ENCODE peak calls at places on chromosome 2, in eight cellular contexts. U is GM12878, X is HepG2, L is A549, M is HCT116, Z is endothelial cell of umbilical vein, Y is K562, B is H1. S is an unnamed sample.

GRCh38 chr2:112579280-112579679 is 5.1 kb upstream of the CHCHD5 start:
- DNase-seq in U (no peak), X (no peak), L (peak), M (no peak), Z (peak), Y (no peak), B (no peak), S (peak)

GRCh38 chr2:95333888-95334338 is 36.8 kb downstream of the KCNIP3 start:
- DNase-seq in U (no peak), X (no peak), L (no peak), M (peak), Z (no peak), Y (no peak), B (no peak), S (no peak)

GRCh38 chr2:232772540-232772939 is 3.8 kb downstream of the KCNJ13 start:
- DNase-seq in U (peak), X (no peak), L (no peak), M (no peak), Z (no peak), Y (no peak), B (no peak), S (no peak)

GRCh38 chr2:120349125-120349921 is 3.4 kb downstream of the INHBB start:
- DNase-seq in U (no peak), X (no peak), L (no peak), M (no peak), Z (no peak), Y (no peak), B (no peak), S (no peak)

GRCh38 chr2:69493268-69493667 is 56.0 kb upstream of the NFU1 start:
- DNase-seq in U (no peak), X (no peak), L (no peak), M (no peak), Z (no peak), Y (no peak), B (no peak), S (no peak)

GRCh38 chr2:111898703-111899514 is 502 bp downstream of the MERTK start:
- DNase-seq in U (no peak), X (no peak), L (peak), M (no peak), Z (peak), Y (peak), B (no peak), S (peak)

GRCh38 chr2:67833632-67834031 is 229.2 kb downstream of the C1D start:
- DNase-seq in U (no peak), X (no peak), L (no peak), M (no peak), Z (no peak), Y (no peak), B (no peak), S (no peak)

GRCh38 chr2:102239344-102239743 is 52.5 kb downstream of the IL1RL2 start:
- DNase-seq in U (no peak), X (no peak), L (no peak), M (no peak), Z (no peak), Y (no peak), B (no peak), S (no peak)

GRCh38 chr2:227717687-227718567 is at the start of gene SLC19A3:
- DNase-seq in U (no peak), X (peak), L (peak), M (no peak), Z (peak), Y (peak), B (peak), S (no peak)

GRCh38 chr2:70111752-70112591 is 24.7 kb downstream of the PCBP1 start:
- DNase-seq in U (no peak), X (no peak), L (no peak), M (no peak), Z (no peak), Y (peak), B (no peak), S (no peak)

GRCh38 chr2:207768891-207769596 is 662 bp downstream of the FZD5 start:
- DNase-seq in U (no peak), X (peak), L (peak), M (no peak), Z (peak), Y (peak), B (no peak), S (peak)

GRCh38 chr2:28250006-28250405 is 142.7 kb upstream of the FOSL2 start:
- DNase-seq in U (no peak), X (no peak), L (peak), M (peak), Z (no peak), Y (no peak), B (peak), S (no peak)

GRCh38 chr2:136248242-136248641 is 130.3 kb upstream of the CXCR4 start:
- DNase-seq in U (no peak), X (no peak), L (peak), M (peak), Z (peak), Y (no peak), B (no peak), S (no peak)

GRCh38 chr2:240611601-240612210 is 13.6 kb upstream of the GPR35 start:
- DNase-seq in U (no peak), X (no peak), L (no peak), M (no peak), Z (no peak), Y (no peak), B (no peak), S (peak)

GRCh38 chr2:94759211-94759610 is 112.0 kb upstream of the TEKT4 start:
- DNase-seq in U (no peak), X (peak), L (peak), M (peak), Z (no peak), Y (peak), B (no peak), S (peak)

GRCh38 chr2:11154460-11155325 is 574 bp upstream of the SLC66A3 start:
- DNase-seq in U (peak), X (peak), L (peak), M (peak), Z (peak), Y (peak), B (peak), S (peak)

GRCh38 chr2:83943265-83943664 is 515.8 kb downstream of the SUCLG1 start:
- DNase-seq in U (no peak), X (no peak), L (no peak), M (no peak), Z (no peak), Y (no peak), B (no peak), S (no peak)

GRCh38 chr2:179612108-179612507 is 249.3 kb downstream of the ZNF385B start:
- DNase-seq in U (no peak), X (no peak), L (no peak), M (no peak), Z (no peak), Y (no peak), B (no peak), S (no peak)

GRCh38 chr2:145494441-145494840 is 974.5 kb upstream of the ZEB2 start:
- DNase-seq in U (no peak), X (no peak), L (no peak), M (no peak), Z (no peak), Y (no peak), B (no peak), S (no peak)

GRCh38 chr2:216006164-216006663 is 7.1 kb downstream of the MREG start:
- DNase-seq in U (peak), X (no peak), L (peak), M (no peak), Z (peak), Y (no peak), B (peak), S (peak)

GRCh38 chr2:176652300-176653182 is 383.3 kb downstream of the MTX2 start:
- DNase-seq in U (no peak), X (peak), L (peak), M (peak), Z (peak), Y (peak), B (no peak), S (peak)

GRCh38 chr2:169808211-169808610 is 9.5 kb downstream of the SSB start:
- DNase-seq in U (no peak), X (no peak), L (no peak), M (no peak), Z (no peak), Y (no peak), B (no peak), S (no peak)

GRCh38 chr2:112048887-112049286 is 6.2 kb upstream of the TMEM87B start:
- DNase-seq in U (no peak), X (peak), L (peak), M (peak), Z (peak), Y (peak), B (no peak), S (peak)

GRCh38 chr2:59288771-59289170 is 1047.6 kb upstream of the FANCL start:
- DNase-seq in U (no peak), X (no peak), L (no peak), M (no peak), Z (no peak), Y (no peak), B (no peak), S (no peak)

GRCh38 chr2:29463181-29463900 is 348.1 kb downstream of the CLIP4 start:
- DNase-seq in U (no peak), X (no peak), L (no peak), M (no peak), Z (no peak), Y (no peak), B (no peak), S (no peak)

GRCh38 chr2:113755690-113756063 is 765 bp downstream of the SLC35F5 start:
- DNase-seq in U (peak), X (peak), L (peak), M (no peak), Z (peak), Y (no peak), B (no peak), S (peak)

GRCh38 chr2:207257291-207258190 is 91.8 kb upstream of the KLF7 start:
- DNase-seq in U (no peak), X (no peak), L (no peak), M (no peak), Z (no peak), Y (no peak), B (no peak), S (no peak)

GRCh38 chr2:232132179-232132578 is 170.7 kb downstream of the DIS3L2 start:
- DNase-seq in U (no peak), X (no peak), L (no peak), M (no peak), Z (no peak), Y (no peak), B (no peak), S (no peak)

GRCh38 chr2:221347471-221347870 is 224.6 kb downstream of the EPHA4 start:
- DNase-seq in U (no peak), X (no peak), L (no peak), M (no peak), Z (peak), Y (no peak), B (no peak), S (no peak)

GRCh38 chr2:74712223-74713053 is 58.4 kb downstream of the SEMA4F start:
- DNase-seq in U (no peak), X (no peak), L (no peak), M (no peak), Z (no peak), Y (no peak), B (no peak), S (no peak)

GRCh38 chr2:120520929-120521912 is 175.3 kb downstream of the INHBB start:
- DNase-seq in U (no peak), X (peak), L (peak), M (peak), Z (peak), Y (peak), B (no peak), S (peak)

GRCh38 chr2:223797811-223798721 is 39.3 kb downstream of the AP1S3 start:
- DNase-seq in U (peak), X (peak), L (peak), M (no peak), Z (peak), Y (no peak), B (no peak), S (peak)

GRCh38 chr2:23502096-23502495 is 117.1 kb downstream of the KLHL29 start:
- DNase-seq in U (no peak), X (no peak), L (no peak), M (no peak), Z (no peak), Y (no peak), B (no peak), S (no peak)

GRCh38 chr2:190789074-190790004 is 91.3 kb upstream of the GLS start:
- DNase-seq in U (no peak), X (peak), L (no peak), M (no peak), Z (peak), Y (no peak), B (no peak), S (no peak)

GRCh38 chr2:190785380-190785779 is 95.2 kb upstream of the GLS start:
- DNase-seq in U (no peak), X (no peak), L (no peak), M (no peak), Z (no peak), Y (no peak), B (no peak), S (no peak)

GRCh38 chr2:190782264-190782663 is 98.4 kb upstream of the GLS start:
- DNase-seq in U (no peak), X (no peak), L (no peak), M (no peak), Z (no peak), Y (no peak), B (no peak), S (peak)

GRCh38 chr2:190783513-190784263 is 96.9 kb upstream of the GLS start:
- DNase-seq in U (no peak), X (no peak), L (no peak), M (no peak), Z (no peak), Y (no peak), B (no peak), S (no peak)

DNA sequence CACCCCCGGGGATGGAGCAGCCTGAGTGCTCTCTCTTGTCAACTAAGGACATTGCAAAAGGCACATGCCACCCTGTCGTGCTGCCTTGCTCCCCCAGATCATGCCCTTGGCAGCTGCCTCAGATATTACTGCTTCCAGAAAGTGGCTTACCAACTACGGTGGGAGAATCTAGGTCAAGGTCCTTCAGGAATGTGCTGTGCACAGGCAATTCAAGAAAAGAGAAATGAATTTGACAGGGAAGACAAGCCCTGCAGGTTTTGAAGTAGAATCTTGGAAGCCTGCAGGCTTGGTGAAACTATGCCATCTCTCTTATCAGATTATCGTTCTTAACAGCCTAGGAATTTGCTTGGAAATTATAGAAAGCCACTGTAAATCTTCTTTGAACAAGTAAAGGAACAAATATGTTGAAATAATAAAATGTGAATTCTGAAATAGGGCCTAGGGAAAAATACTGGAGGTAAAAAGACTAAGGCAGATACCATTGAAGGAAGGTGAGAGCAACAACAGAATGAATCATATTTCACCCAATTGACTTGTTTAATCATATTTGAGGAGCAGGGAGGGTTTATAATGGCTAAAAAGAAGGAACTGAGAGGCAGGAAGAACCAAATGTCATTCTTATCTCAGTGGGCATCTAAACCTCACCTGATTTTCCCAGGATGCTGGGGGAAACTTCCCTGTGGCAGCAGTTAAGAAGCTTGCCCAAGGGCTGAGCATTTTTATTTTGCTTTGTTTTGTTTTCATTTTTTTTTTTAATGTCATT is 94.0 kb upstream of the GLS start:
- DNase-seq in U (no peak), X (no peak), L (no peak), M (no peak), Z (no peak), Y (no peak), B (no peak), S (no peak)
- TF ChIP-seq POLR2A in U (no peak), X (no peak), L (no peak), M (no peak), Z (no peak), Y (no peak), B (no peak), S (no peak)

GRCh38 chr2:158818511-158818910 is 23.4 kb downstream of the DAPL1 start:
- DNase-seq in U (no peak), X (no peak), L (no peak), M (no peak), Z (no peak), Y (no peak), B (no peak), S (no peak)

GRCh38 chr2:158817596-158817995 is 22.5 kb downstream of the DAPL1 start:
- DNase-seq in U (no peak), X (no peak), L (no peak), M (no peak), Z (no peak), Y (no peak), B (no peak), S (no peak)

GRCh38 chr2:158815650-158816049 is 20.5 kb downstream of the DAPL1 start:
- DNase-seq in U (no peak), X (no peak), L (no peak), M (no peak), Z (no peak), Y (no peak), B (no peak), S (no peak)

GRCh38 chr2:158816797-158817196 is 21.7 kb downstream of the DAPL1 start:
- DNase-seq in U (no peak), X (no peak), L (no peak), M (no peak), Z (no peak), Y (no peak), B (no peak), S (no peak)

DNA sequence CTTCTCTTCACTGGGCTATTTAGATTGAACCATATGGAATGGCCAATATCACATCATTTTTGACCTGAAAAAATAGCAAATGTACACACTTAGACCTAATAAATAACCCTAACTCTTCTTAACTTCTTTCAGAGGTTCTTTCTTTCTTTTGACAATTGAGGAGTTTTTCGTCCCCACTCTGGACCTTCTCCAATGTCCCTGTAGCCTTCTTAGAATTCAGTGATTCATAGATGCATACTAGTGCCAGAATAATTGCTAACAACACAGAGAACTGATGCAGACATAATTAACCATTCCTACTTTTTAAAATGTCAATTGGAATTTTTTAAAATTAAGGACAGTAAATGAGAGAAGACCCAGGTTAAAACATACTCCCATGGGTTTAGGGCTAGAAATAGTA is 20.0 kb downstream of the DAPL1 start:
- DNase-seq in U (no peak), X (no peak), L (no peak), M (no peak), Z (no peak), Y (no peak), B (no peak), S (no peak)
- H3K4me3 ChIP-seq in U (no peak), X (no peak), L (no peak), M (no peak), Z (no peak), Y (no peak), B (no peak), S (no peak)

GRCh38 chr2:20478961-20479360 is 32.1 kb downstream of the RHOB start:
- DNase-seq in U (no peak), X (no peak), L (no peak), M (no peak), Z (no peak), Y (no peak), B (no peak), S (no peak)

GRCh38 chr2:20474757-20475566 is 28.1 kb downstream of the RHOB start:
- DNase-seq in U (no peak), X (peak), L (no peak), M (no peak), Z (no peak), Y (no peak), B (no peak), S (no peak)

GRCh38 chr2:20475567-20475952 is 28.7 kb downstream of the RHOB start:
- DNase-seq in U (no peak), X (no peak), L (no peak), M (no peak), Z (no peak), Y (no peak), B (no peak), S (no peak)

GRCh38 chr2:20476481-20476880 is 29.6 kb downstream of the RHOB start:
- DNase-seq in U (no peak), X (no peak), L (no peak), M (no peak), Z (no peak), Y (no peak), B (no peak), S (no peak)

GRCh38 chr2:20476950-20477349 is 30.1 kb downstream of the RHOB start:
- DNase-seq in U (no peak), X (no peak), L (no peak), M (no peak), Z (no peak), Y (no peak), B (no peak), S (no peak)
- TF ChIP-seq MAX in U (no peak), X (no peak), L (no peak), M (no peak), Z (no peak), Y (no peak), B (no peak), S (no peak)

GRCh38 chr2:178287652-178288344 is 93.5 kb downstream of the OSBPL6 start:
- DNase-seq in U (no peak), X (no peak), L (no peak), M (no peak), Z (peak), Y (no peak), B (no peak), S (no peak)

GRCh38 chr2:178285287-178285615 is 90.9 kb downstream of the OSBPL6 start:
- DNase-seq in U (no peak), X (no peak), L (no peak), M (no peak), Z (no peak), Y (no peak), B (no peak), S (no peak)

GRCh38 chr2:178283519-178283918 is 89.2 kb downstream of the OSBPL6 start:
- DNase-seq in U (no peak), X (no peak), L (no peak), M (no peak), Z (no peak), Y (no peak), B (no peak), S (no peak)

GRCh38 chr2:178284613-178285286 is 90.4 kb downstream of the OSBPL6 start:
- DNase-seq in U (no peak), X (no peak), L (no peak), M (no peak), Z (no peak), Y (no peak), B (no peak), S (no peak)

DNA sequence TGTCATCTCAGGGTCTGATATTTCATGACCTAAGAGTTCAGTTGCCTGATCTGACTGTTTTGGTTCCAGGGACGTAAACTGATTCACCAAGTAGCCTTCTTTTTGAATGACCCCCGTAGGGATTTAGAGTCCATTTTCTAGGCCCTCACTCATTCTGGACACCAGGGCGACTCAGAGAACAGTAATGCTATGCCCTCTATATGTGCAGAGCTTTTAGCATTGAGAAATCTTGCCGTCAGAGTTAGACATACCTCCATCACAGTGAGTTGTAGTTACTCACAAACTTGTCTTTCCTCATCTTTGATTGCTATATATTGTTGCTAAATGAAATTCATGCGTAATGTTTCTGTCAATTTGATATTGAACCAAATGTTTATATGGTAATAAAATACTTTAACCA is 92.3 kb downstream of the OSBPL6 start:
- DNase-seq in U (no peak), X (no peak), L (no peak), M (no peak), Z (no peak), Y (no peak), B (no peak), S (no peak)
- TF ChIP-seq POLR2A in U (no peak), X (no peak), L (no peak), M (no peak), Z (no peak), Y (no peak), B (no peak), S (no peak)

S was measured in NB4.